ENCODE peak calls at places on chromosome 1, in six cellular contexts. N is GM12864, A is HL-60, R is AG04450, Z is GM12865, E is BJ. Q is an unnamed sample.

GRCh38 chr1:149846042-149846441 is 53.3 kb upstream of the BOLA1 start:
- DNase-seq in Z (peak), R (no peak), A (no peak), E (no peak), N (no peak), Q (no peak)

GRCh38 chr1:169363046-169363756 is 4.4 kb downstream of the NME7 start:
- DNase-seq in A (peak), R (peak), E (peak), Z (peak), N (peak), Q (peak)

GRCh38 chr1:20358761-20359263 is 68.1 kb downstream of the VWA5B1 start:
- DNase-seq in E (no peak), R (peak), A (no peak), Z (no peak), N (no peak), Q (peak)

GRCh38 chr1:201267481-201268229 is 15.7 kb upstream of the PKP1 start:
- DNase-seq in A (no peak), N (no peak), R (no peak), Z (no peak), E (no peak), Q (peak)

GRCh38 chr1:92900539-92900938 is 60.7 kb downstream of the DIPK1A start:
- DNase-seq in E (no peak), Z (no peak), N (no peak), A (no peak), R (no peak), Q (no peak)

GRCh38 chr1:52707927-52708655 is 9.9 kb upstream of the COA7 start:
- DNase-seq in Z (peak), E (peak), A (no peak), N (no peak), R (no peak), Q (peak)

GRCh38 chr1:229360417-229360816 is 17.6 kb upstream of the CCSAP start:
- DNase-seq in E (no peak), A (no peak), R (no peak), N (no peak), Z (no peak), Q (no peak)

GRCh38 chr1:167713330-167714081 is 8.3 kb upstream of the MPZL1 start:
- DNase-seq in R (no peak), N (no peak), A (no peak), E (no peak), Z (peak), Q (no peak)

GRCh38 chr1:64878090-64878489 is 88.3 kb downstream of the JAK1 start:
- DNase-seq in A (no peak), N (no peak), Z (no peak), R (no peak), E (no peak), Q (no peak)

GRCh38 chr1:43651922-43652321 is 2.0 kb downstream of the KDM4A start:
- DNase-seq in A (no peak), N (no peak), Z (peak), R (no peak), E (no peak), Q (peak)

GRCh38 chr1:224298344-224299330 is 31.3 kb downstream of the NVL start:
- DNase-seq in R (no peak), N (no peak), Z (no peak), E (no peak), A (no peak), Q (no peak)

GRCh38 chr1:25765152-25765909 is 34.7 kb upstream of the SELENON start:
- DNase-seq in E (no peak), R (no peak), N (no peak), A (no peak), Z (no peak), Q (no peak)

GRCh38 chr1:69915347-69915746 is 290.0 kb downstream of the LRRC40 start:
- DNase-seq in R (peak), Z (no peak), E (peak), N (no peak), A (no peak), Q (peak)

GRCh38 chr1:26791626-26792025 is 3.9 kb downstream of the PIGV start:
- DNase-seq in A (no peak), E (no peak), R (no peak), N (no peak), Z (no peak), Q (no peak)

GRCh38 chr1:245270972-245271371 is 116.2 kb downstream of the KIF26B start:
- DNase-seq in A (no peak), R (no peak), E (no peak), Z (no peak), N (no peak), Q (no peak)

GRCh38 chr1:45211061-45211460 is 4.7 kb upstream of the ZSWIM5 start:
- DNase-seq in E (no peak), A (no peak), N (no peak), Z (no peak), R (no peak), Q (no peak)

GRCh38 chr1:229058716-229059115 is 212.2 kb upstream of the RAB4A start:
- DNase-seq in R (no peak), Z (no peak), E (no peak), A (peak), N (no peak), Q (no peak)

GRCh38 chr1:53134042-53134485 is 8.4 kb downstream of the SLC1A7 start:
- DNase-seq in Z (no peak), N (no peak), R (no peak), A (no peak), E (no peak), Q (no peak)

GRCh38 chr1:7755448-7755847 is 15.6 kb upstream of the VAMP3 start:
- DNase-seq in A (no peak), E (no peak), N (no peak), R (no peak), Z (peak), Q (peak)

GRCh38 chr1:26161408-26162219 is 2.7 kb downstream of the FAM110D start:
- DNase-seq in N (no peak), Z (no peak), R (no peak), E (no peak), A (peak), Q (peak)

GRCh38 chr1:109530457-109531204 is 9.0 kb upstream of the GPR61 start:
- DNase-seq in R (no peak), E (no peak), Z (no peak), A (no peak), N (no peak), Q (no peak)

GRCh38 chr1:219587817-219588561 is 24.9 kb downstream of the ZC3H11B start:
- DNase-seq in N (no peak), A (peak), E (peak), Z (no peak), R (peak), Q (peak)

GRCh38 chr1:4010284-4010683 is 110.2 kb upstream of the C1orf174 start:
- DNase-seq in E (no peak), Z (no peak), A (no peak), N (no peak), R (no peak), Q (no peak)

GRCh38 chr1:205658943-205659581 is 21.2 kb downstream of the SLC45A3 start:
- DNase-seq in E (no peak), N (no peak), R (no peak), A (no peak), Z (peak), Q (peak)

GRCh38 chr1:205376739-205377138 is 20.0 kb upstream of the KLHDC8A start:
- DNase-seq in N (no peak), R (no peak), A (no peak), Z (no peak), E (no peak), Q (no peak)

GRCh38 chr1:78722947-78723346 is 73.3 kb downstream of the IFI44 start:
- DNase-seq in E (no peak), Z (no peak), A (no peak), R (no peak), N (no peak), Q (peak)

GRCh38 chr1:109864063-109864822 is 46.4 kb upstream of the CSF1 start:
- DNase-seq in N (no peak), Z (no peak), R (no peak), E (no peak), A (no peak), Q (peak)

GRCh38 chr1:1272341-1273151 is 1.1 kb downstream of the UBE2J2 start:
- DNase-seq in Z (peak), N (no peak), R (no peak), A (no peak), E (no peak), Q (no peak)

GRCh38 chr1:167584581-167584980 is 31.0 kb upstream of the CREG1 start:
- DNase-seq in Z (no peak), R (no peak), E (no peak), A (no peak), N (no peak), Q (no peak)

GRCh38 chr1:150151291-150152181 is 1.8 kb downstream of the PLEKHO1 start:
- DNase-seq in A (no peak), E (no peak), N (no peak), R (no peak), Z (peak), Q (no peak)

GRCh38 chr1:205210876-205211838 is at the start of gene DSTYK:
- DNase-seq in R (peak), A (peak), E (peak), Z (peak), N (peak), Q (peak)

GRCh38 chr1:208243851-208244583 is at the start of gene PLXNA2:
- DNase-seq in Z (peak), A (peak), E (no peak), R (no peak), N (no peak), Q (peak)

GRCh38 chr1:208244584-208244916 is 366 bp upstream of the PLXNA2 start:
- DNase-seq in A (no peak), R (no peak), N (no peak), Z (no peak), E (no peak), Q (no peak)

GRCh38 chr1:208243522-208243850 is 698 bp downstream of the PLXNA2 start:
- DNase-seq in R (no peak), A (no peak), E (no peak), Z (no peak), N (no peak), Q (no peak)

GRCh38 chr1:208242829-208243521 is 1.2 kb downstream of the PLXNA2 start:
- DNase-seq in R (no peak), E (no peak), A (no peak), Z (no peak), N (no peak), Q (no peak)

DNA sequence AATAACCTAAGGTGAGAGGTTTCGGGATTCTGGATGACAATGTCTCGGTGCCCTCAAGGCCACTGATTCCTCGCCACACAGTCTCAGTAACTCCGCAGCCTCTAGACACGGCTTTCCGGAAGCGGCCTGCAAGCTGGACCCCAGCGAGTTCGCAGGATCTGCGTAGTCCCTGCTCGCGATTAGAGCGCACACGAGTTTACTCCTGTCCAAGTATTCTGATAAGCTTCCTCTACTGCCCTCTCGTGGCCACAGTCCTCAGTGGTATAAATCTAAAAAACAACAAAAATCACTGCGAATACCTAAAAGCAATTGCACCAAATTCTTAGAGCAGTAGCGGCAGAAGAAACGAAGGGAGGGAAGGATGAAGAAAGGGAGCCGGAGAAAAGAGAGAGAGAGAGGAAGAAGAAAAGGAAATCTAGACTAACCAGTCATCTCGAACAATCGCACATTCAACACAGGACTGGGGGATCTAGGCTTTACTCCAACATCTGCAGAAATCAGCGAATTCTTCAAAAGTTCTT is 1.1 kb upstream of the PLXNA2 start:
- DNase-seq in Z (peak), R (peak), A (peak), E (peak), N (peak), Q (peak)
- H3K4me3 ChIP-seq in Z (no peak), R (peak), A (no peak), E (no peak), N (no peak), Q (peak)

GRCh38 chr1:155245163-155245524 is 10.1 kb downstream of the ENTREP3 start:
- DNase-seq in N (no peak), A (no peak), R (no peak), E (no peak), Z (no peak), Q (no peak)
- H3K4me3 ChIP-seq in N (peak), A (peak), R (peak), E (peak), Z (peak), Q (peak)

GRCh38 chr1:91221017-91221416 is 183.6 kb downstream of the HFM1 start:
- DNase-seq in R (no peak), A (no peak), N (no peak), E (no peak), Z (no peak), Q (no peak)
- H3K4me3 ChIP-seq in R (no peak), A (no peak), N (no peak), E (no peak), Z (no peak), Q (no peak)

GRCh38 chr1:115051850-115052249 is 22.2 kb downstream of the TSHB start:
- DNase-seq in N (no peak), Z (no peak), R (no peak), E (no peak), A (no peak), Q (no peak)

GRCh38 chr1:115057661-115058249 is 28.1 kb downstream of the TSHB start:
- DNase-seq in R (no peak), N (no peak), Z (no peak), E (no peak), A (no peak), Q (no peak)

GRCh38 chr1:115056395-115056798 is 26.8 kb downstream of the TSHB start:
- DNase-seq in A (peak), E (peak), R (no peak), Z (no peak), N (no peak), Q (peak)

GRCh38 chr1:115052454-115053083 is 22.9 kb downstream of the TSHB start:
- DNase-seq in N (peak), Z (peak), A (peak), R (no peak), E (no peak), Q (peak)
- H3K4me3 ChIP-seq in N (no peak), Z (no peak), A (no peak), R (no peak), E (no peak), Q (no peak)

GRCh38 chr1:59146056-59146455 is 150.8 kb upstream of the FGGY start:
- DNase-seq in A (no peak), E (no peak), R (no peak), N (no peak), Z (no peak), Q (no peak)
- H3K4me3 ChIP-seq in A (no peak), E (no peak), R (peak), N (peak), Z (peak), Q (peak)